ENCODE peak calls at places on chromosomes 5 and 9, in four cellular contexts. Z is cardiac muscle cell, W is upper lobe of right lung, R is PC-9. D is an unnamed sample.

GRCh38 chr5:35617060-35617434 is 616 bp upstream of the SPEF2 start:
- DNase-seq in Z (no peak), W (no peak), R (no peak), D (no peak)

GRCh38 chr9:27726244-27727141 is 153.2 kb upstream of the C9orf72 start:
- DNase-seq in Z (peak; percentile 83), W (no peak), R (no peak), D (peak; percentile 70)

GRCh38 chr5:130278136-130278535 is 373.9 kb downstream of the CHSY3 start:
- DNase-seq in Z (peak; percentile 53), W (no peak), R (no peak), D (no peak)

GRCh38 chr5:34736445-34737119 is 80.5 kb downstream of the RAI14 start:
- DNase-seq in Z (no peak), W (no peak), R (peak; percentile 63), D (peak; percentile 35)

GRCh38 chr5:35438786-35439185 is 178.9 kb upstream of the SPEF2 start:
- DNase-seq in Z (no peak), W (no peak), R (no peak), D (no peak)

GRCh38 chr5:177537389-177538361 is 16.7 kb downstream of the FAM193B start:
- DNase-seq in Z (peak; percentile 65), W (no peak), R (no peak), D (peak; percentile 89)

GRCh38 chr9:127866535-127866934 is 10.9 kb downstream of the AK1 start:
- DNase-seq in Z (no peak), W (no peak), R (no peak), D (no peak)

GRCh38 chr5:38672059-38672791 is 115.8 kb upstream of the LIFR start:
- DNase-seq in Z (no peak), W (no peak), R (peak; percentile 56), D (peak; percentile 99)

GRCh38 chr5:9644630-9645029 is 14.5 kb upstream of the TAS2R1 start:
- DNase-seq in Z (no peak), W (no peak), R (peak; percentile 57), D (no peak)

GRCh38 chr9:91117959-91118651 is 243.6 kb downstream of the AUH start:
- DNase-seq in Z (peak; percentile 83), W (peak; percentile 98), R (no peak), D (peak; percentile 85)

GRCh38 chr5:78677777-78678668 is 29.5 kb upstream of the LHFPL2 start:
- DNase-seq in Z (no peak), W (no peak), R (peak; percentile 90), D (peak; percentile 99)

GRCh38 chr9:83208065-83208850 is 145.3 kb upstream of the RASEF start:
- DNase-seq in Z (no peak), W (no peak), R (no peak), D (no peak)

GRCh38 chr9:3740690-3741419 is 215.1 kb upstream of the RFX3 start:
- DNase-seq in Z (no peak), W (no peak), R (peak; percentile 89), D (no peak)

GRCh38 chr9:113468716-113469448 is 5.4 kb downstream of the RGS3 start:
- DNase-seq in Z (no peak), W (no peak), R (no peak), D (no peak)

GRCh38 chr5:136070486-136071285 is 41.9 kb downstream of the TGFBI start:
- DNase-seq in Z (no peak), W (no peak), R (no peak), D (no peak)

GRCh38 chr9:31996331-31996730 is 388.1 kb upstream of the ACO1 start:
- DNase-seq in Z (no peak), W (no peak), R (no peak), D (no peak)

GRCh38 chr5:149632311-149633251 is 51.3 kb downstream of the ARHGEF37 start:
- DNase-seq in Z (peak; percentile 71), W (no peak), R (peak; percentile 60), D (peak; percentile 58)

GRCh38 chr5:171521219-171521633 is 101.8 kb downstream of the FGF18 start:
- DNase-seq in Z (no peak), W (no peak), R (peak; percentile 96), D (peak; percentile 80)

GRCh38 chr5:132491368-132492364 is 1.1 kb upstream of the IRF1 start:
- DNase-seq in Z (no peak), W (no peak), R (no peak), D (no peak)

GRCh38 chr9:107720511-107720910 is 230.9 kb upstream of the KLF4 start:
- DNase-seq in Z (no peak), W (no peak), R (no peak), D (no peak)

GRCh38 chr5:126516133-126516532 is 78.9 kb downstream of the ALDH7A1 start:
- DNase-seq in Z (peak; percentile 15), W (no peak), R (peak; percentile 38), D (no peak)

GRCh38 chr5:110869927-110870326 is 131.1 kb downstream of the SLC25A46 start:
- DNase-seq in Z (no peak), W (no peak), R (no peak), D (no peak)

GRCh38 chr9:26426732-26427131 is 465.9 kb downstream of the CAAP1 start:
- DNase-seq in Z (no peak), W (no peak), R (no peak), D (no peak)

GRCh38 chr5:172509405-172509781 is 55.1 kb upstream of the SH3PXD2B start:
- DNase-seq in Z (no peak), W (peak; percentile 29), R (no peak), D (no peak)

GRCh38 chr5:104800440-104801048 is 1238.0 kb upstream of the NUDT12 start:
- DNase-seq in Z (peak; percentile 11), W (no peak), R (no peak), D (no peak)

GRCh38 chr5:41695920-41696582 is 174.2 kb downstream of the OXCT1 start:
- DNase-seq in Z (no peak), W (no peak), R (no peak), D (no peak)

GRCh38 chr5:57559110-57559635 is 76.6 kb upstream of the ACTBL2 start:
- DNase-seq in Z (no peak), W (no peak), R (no peak), D (peak; percentile 30)
- TF ChIP-seq CTCF in Z (no peak), W (no peak), R (no peak), D (no peak)

GRCh38 chr9:84996049-84996448 is 326.5 kb downstream of the NTRK2 start:
- DNase-seq in Z (no peak), W (no peak), R (no peak), D (no peak)
- H3K4me3 ChIP-seq in Z (no peak overlapping the region), W (no peak overlapping the region), R (no peak overlapping the region), D (no peak overlapping the region)

DNA sequence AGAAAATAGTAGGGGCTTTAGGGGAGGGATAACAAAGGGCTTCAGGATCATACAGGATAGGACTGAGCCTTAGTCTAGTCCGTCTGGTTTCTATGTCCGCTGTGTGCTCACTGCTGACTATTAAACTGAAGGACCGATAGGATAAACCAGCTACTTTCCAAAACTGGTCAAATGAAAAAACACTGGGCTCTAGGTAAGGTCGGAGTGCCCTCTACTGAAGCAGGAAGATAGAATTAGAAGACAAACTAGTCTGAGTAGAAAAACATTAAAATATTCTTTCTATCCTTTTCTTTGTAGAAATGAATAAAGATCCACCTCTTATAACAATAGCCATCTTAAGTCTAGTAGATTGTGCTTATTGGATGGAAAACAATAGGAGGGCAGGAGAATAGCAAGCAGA is 133.6 kb downstream of the CEMIP2 start:
- DNase-seq in Z (no peak), W (no peak), R (no peak), D (no peak)
- TF ChIP-seq CTCF in Z (no peak), W (no peak), R (no peak), D (no peak)

GRCh38 chr9:136109351-136110081 is 9.2 kb downstream of the TMEM250 start:
- DNase-seq in Z (peak; percentile 82), W (peak; percentile 96), R (peak; percentile 73), D (peak; percentile 91)

GRCh38 chr9:136108648-136109266 is 9.9 kb downstream of the TMEM250 start:
- DNase-seq in Z (no peak), W (no peak), R (peak; percentile 27), D (no peak)

GRCh38 chr9:136105398-136106135 is 10.5 kb upstream of the NACC2 start:
- DNase-seq in Z (no peak), W (no peak), R (peak; percentile 30), D (peak; percentile 44)

GRCh38 chr9:136107953-136108647 is 10.6 kb downstream of the TMEM250 start:
- DNase-seq in Z (no peak), W (no peak), R (peak; percentile 31), D (no peak)

GRCh38 chr9:136107155-136107952 is 11.3 kb downstream of the TMEM250 start:
- DNase-seq in Z (no peak), W (no peak), R (no peak), D (no peak)
- H3K4me3 ChIP-seq in Z (no peak overlapping the region), W (no peak overlapping the region), R (no peak overlapping the region), D (no peak overlapping the region)

GRCh38 chr9:97638666-97639065 is 5.0 kb downstream of the NCBP1 start:
- DNase-seq in Z (peak; percentile 3), W (no peak), R (no peak), D (no peak)
- TF ChIP-seq CTCF in Z (no peak), W (no peak), R (no peak), D (peak; percentile 12)

DNA sequence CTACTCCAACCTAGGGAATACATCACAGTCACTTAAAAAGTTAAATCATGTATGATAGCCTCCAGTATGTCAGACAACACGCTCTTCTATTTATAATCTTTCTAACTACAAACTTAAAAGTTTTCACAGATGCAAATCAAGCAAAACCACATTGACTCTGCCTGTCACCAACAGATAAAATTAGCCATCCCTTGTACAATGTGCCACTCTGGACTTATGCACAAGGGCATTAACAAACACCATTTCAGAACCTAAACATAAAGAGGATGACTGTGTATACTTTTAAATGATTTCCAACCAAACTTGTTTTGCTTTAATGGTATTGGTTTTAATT is 14.7 kb downstream of the ERP44 start:
- DNase-seq in Z (no peak), W (no peak), R (no peak), D (no peak)
- H3K4me3 ChIP-seq in Z (no peak overlapping the region), W (no peak overlapping the region), R (no peak overlapping the region), D (no peak overlapping the region)

GRCh38 chr5:73495772-73496346 is 2.4 kb upstream of the BTF3 start:
- DNase-seq in Z (no peak), W (no peak), R (no peak), D (no peak)

GRCh38 chr5:73499187-73499586 is 945 bp downstream of the BTF3 start:
- DNase-seq in Z (no peak), W (no peak), R (no peak), D (peak; percentile 20)

GRCh38 chr5:73498057-73498992 is at the start of gene BTF3:
- DNase-seq in Z (peak; percentile 94), W (peak; percentile 97), R (peak; percentile 97), D (peak; percentile 96)

GRCh38 chr5:73497537-73498056 is 645 bp upstream of the BTF3 start:
- DNase-seq in Z (no peak), W (no peak), R (no peak), D (peak; percentile 3)

GRCh38 chr5:73496984-73497457 is 1.2 kb upstream of the BTF3 start:
- DNase-seq in Z (peak; percentile 48), W (no peak), R (peak; percentile 79), D (peak; percentile 58)
- TF ChIP-seq CTCF in Z (peak; percentile 41), W (peak; percentile 13), R (peak; percentile 75), D (peak; percentile 40)

DNA sequence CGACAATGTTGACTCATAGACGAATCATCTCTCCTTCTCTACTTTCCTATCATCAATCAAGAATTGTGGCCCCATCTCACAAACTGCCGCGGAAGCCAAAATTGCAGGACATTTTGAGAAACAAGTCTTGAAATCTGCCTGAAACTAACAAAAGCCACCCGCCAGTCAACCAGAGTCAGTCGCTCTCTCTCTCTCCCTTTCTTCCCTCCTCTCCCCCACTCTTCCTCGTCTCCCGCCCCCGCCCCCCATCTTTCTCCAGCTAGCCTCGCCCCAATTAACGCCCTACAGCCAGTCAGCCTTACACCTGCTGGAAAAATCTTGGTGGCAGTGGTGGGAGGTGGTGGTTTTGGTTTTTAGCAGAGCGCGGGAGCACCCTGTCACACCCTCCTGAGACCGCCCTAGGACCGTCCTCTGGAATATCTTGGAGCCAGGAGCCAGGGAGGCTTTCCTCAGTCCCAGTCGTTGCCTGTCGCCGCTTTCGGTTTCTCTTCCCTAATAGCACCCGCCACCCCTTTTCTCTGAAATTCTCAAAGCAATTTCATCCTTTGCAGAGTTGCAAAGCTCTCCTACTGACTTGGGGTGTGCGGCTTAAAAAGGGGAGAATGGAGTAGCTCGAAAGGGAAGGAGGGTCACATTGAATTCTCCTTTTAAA is 301.1 kb downstream of the PARP8 start:
- DNase-seq in Z (peak; percentile 43), W (no peak), R (no peak), D (no peak)
- H3K4me3 ChIP-seq in Z (no peak overlapping the region), W (peak overlapping the region; percentile 34), R (no peak overlapping the region), D (peak overlapping the region; percentile 36)